ENCODE peak calls at places on chromosome 18, in five cellular contexts. W is ovary, F is upper lobe of right lung, L is psoas muscle, U is esophagus squamous epithelium. P is an unnamed sample.
A peak's percentile ranks its signal among the peaks of the same experiment; 100 is the strongest.

GRCh38 chr18:57505231-57505630 is 70.1 kb downstream of the ONECUT2 start:
- DNase-seq in W (no peak), F (no peak), L (no peak), U (no peak), P (no peak)

GRCh38 chr18:36544036-36544725 is 246.7 kb downstream of the FHOD3 start:
- DNase-seq in W (no peak), F (no peak), L (peak; percentile 57), U (no peak), P (no peak)

GRCh38 chr18:49019446-49020045 is 68.8 kb upstream of the SMAD7 start:
- DNase-seq in W (no peak), F (peak; percentile 48), L (no peak), U (no peak), P (no peak)

GRCh38 chr18:58558514-58558913 is 70.4 kb downstream of the ALPK2 start:
- DNase-seq in W (no peak), F (no peak), L (no peak), U (no peak), P (no peak)

GRCh38 chr18:395481-396250 is 104.8 kb downstream of the COLEC12 start:
- DNase-seq in W (no peak), F (no peak), L (no peak), U (no peak), P (no peak)

GRCh38 chr18:13175266-13175665 is 43.3 kb upstream of the LDLRAD4 start:
- DNase-seq in W (no peak), F (no peak), L (no peak), U (no peak), P (no peak)

GRCh38 chr18:36465276-36465675 is 167.8 kb downstream of the FHOD3 start:
- DNase-seq in W (no peak), F (no peak), L (no peak), U (no peak), P (no peak)

GRCh38 chr18:48942554-48943261 is 8.1 kb downstream of the SMAD7 start:
- DNase-seq in W (no peak), F (peak; percentile 66), L (no peak), U (no peak), P (no peak)

GRCh38 chr18:36179562-36180334 is 7.5 kb upstream of the MOCOS start:
- DNase-seq in W (peak; percentile 98), F (peak; percentile 80), L (peak; percentile 86), U (no peak), P (no peak)

GRCh38 chr18:26312196-26312595 is 86.0 kb downstream of the TAF4B start:
- DNase-seq in W (no peak), F (no peak), L (no peak), U (no peak), P (no peak)

GRCh38 chr18:10454800-10455550 is 540 bp downstream of the APCDD1 start:
- DNase-seq in W (peak; percentile 49), F (peak; percentile 82), L (no peak), U (no peak), P (no peak)
- H3K4me3 ChIP-seq in W (peak overlapping the region; percentile 71), F (peak overlapping the region; percentile 76), L (peak overlapping the region; percentile 68), U (peak overlapping the region; percentile 91), P (no peak overlapping the region)

GRCh38 chr18:8949206-8949605 is 153.3 kb upstream of the NDUFV2 start:
- DNase-seq in W (no peak), F (no peak), L (no peak), U (no peak), P (no peak)
- H3K4me1 ChIP-seq in W (peaks cover 1% of the 10 kb centered on the region), F (no peaks in the 10 kb centered on the region), L (peaks cover 1% of the 10 kb centered on the region), U (peaks cover 12% of the 10 kb centered on the region), P (no peaks in the 10 kb centered on the region)

GRCh38 chr18:54255141-54255540 is 14.2 kb upstream of the POLI start:
- DNase-seq in W (no peak), F (no peak), L (no peak), U (no peak), P (no peak)
- H3K27ac ChIP-seq in W (no peak overlapping the region), F (no peak overlapping the region), L (no peak overlapping the region), U (peak overlapping the region; percentile 15), P (no peak overlapping the region)

GRCh38 chr18:67509711-67510110 is 6.8 kb downstream of the DSEL start:
- DNase-seq in W (no peak), F (no peak), L (no peak), U (no peak), P (no peak)

GRCh38 chr18:67513285-67513684 is 3.2 kb downstream of the DSEL start:
- DNase-seq in W (no peak), F (no peak), L (no peak), U (no peak), P (no peak)

GRCh38 chr18:67510831-67511230 is 5.7 kb downstream of the DSEL start:
- DNase-seq in W (no peak), F (no peak), L (no peak), U (no peak), P (no peak)

GRCh38 chr18:67514465-67514864 is 2.1 kb downstream of the DSEL start:
- DNase-seq in W (no peak), F (no peak), L (no peak), U (no peak), P (no peak)

DNA sequence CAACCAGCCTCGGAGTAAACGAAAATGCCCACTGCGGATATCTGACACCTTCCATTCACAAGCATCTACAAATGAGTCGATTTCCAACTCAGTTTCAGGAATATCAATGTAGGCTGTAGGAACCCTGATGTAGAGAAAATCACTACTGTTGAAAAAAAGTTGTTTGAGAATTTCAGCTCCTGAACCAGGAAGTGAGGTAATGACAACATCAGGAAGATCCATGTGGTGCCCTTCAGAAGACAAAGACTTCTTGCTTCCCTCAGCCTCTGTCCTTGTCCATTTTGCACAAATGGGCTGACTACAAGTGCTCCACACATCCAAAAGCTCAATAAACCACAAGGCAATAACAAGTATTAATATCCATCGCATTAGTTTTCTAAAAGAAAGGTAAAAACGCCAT is 4.7 kb downstream of the DSEL start:
- DNase-seq in W (no peak), F (no peak), L (no peak), U (no peak), P (no peak)
- H3K4me3 ChIP-seq in W (no peak overlapping the region), F (no peak overlapping the region), L (no peak overlapping the region), U (no peak overlapping the region), P (no peak overlapping the region)

DNA sequence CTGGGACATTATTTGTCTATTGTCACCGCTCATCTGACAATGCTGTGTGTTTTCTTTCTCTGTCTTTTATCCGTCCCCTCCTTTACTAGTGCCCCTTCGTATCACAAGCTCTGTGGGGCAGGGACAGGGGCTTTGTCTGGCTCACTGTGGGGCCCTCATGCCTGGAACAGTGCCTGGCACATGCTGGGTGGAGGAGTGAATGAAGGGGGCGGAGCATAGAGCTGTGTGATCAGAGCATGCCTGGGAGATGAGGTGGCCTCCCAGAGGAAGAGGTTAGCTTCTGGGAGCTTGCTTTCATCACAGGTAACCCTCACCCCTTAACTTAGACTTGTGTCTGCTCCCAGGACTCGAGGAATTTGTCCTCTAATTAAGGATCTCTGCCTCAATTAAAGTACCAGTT is 16.4 kb downstream of the MTCL1 start:
- DNase-seq in W (no peak), F (no peak), L (no peak), U (no peak), P (no peak)
- H3K4me1 ChIP-seq in W (no peaks in the 10 kb centered on the region), F (no peaks in the 10 kb centered on the region), L (no peaks in the 10 kb centered on the region), U (no peaks in the 10 kb centered on the region), P (no peaks in the 10 kb centered on the region)

GRCh38 chr18:45619826-45620201 is 4.5 kb downstream of the SLC14A2 start:
- DNase-seq in W (no peak), F (no peak), L (peak; percentile 56), U (no peak), P (no peak)
- H3K27ac ChIP-seq in W (no peak overlapping the region), F (peak overlapping the region; percentile 70), L (no peak overlapping the region), U (peak overlapping the region; percentile 83), P (no peak overlapping the region)

GRCh38 chr18:47247833-47248609 is 3.4 kb downstream of the SKOR2 start:
- DNase-seq in W (no peak), F (no peak), L (no peak), U (no peak), P (no peak)
- H3K4me3 ChIP-seq in W (no peak overlapping the region), F (no peak overlapping the region), L (peak overlapping the region; percentile 32), U (peak overlapping the region; percentile 34), P (no peak overlapping the region)

GRCh38 chr18:7617738-7618422 is 50.8 kb downstream of the PTPRM start:
- DNase-seq in W (peak; percentile 42), F (no peak), L (no peak), U (no peak), P (no peak)
- H3K4me1 ChIP-seq in W (peaks cover 1% of the 10 kb centered on the region), F (peaks cover 29% of the 10 kb centered on the region), L (peaks cover 59% of the 10 kb centered on the region), U (peaks cover 5% of the 10 kb centered on the region), P (no peaks in the 10 kb centered on the region)